ENCODE peak calls at places on chromosome X, in four cellular contexts. U is naive B cell, X is progenitor cell of endocrine pancreas, H is A172. G is an unnamed sample.

GRCh38 chrX:8743126-8743732 is 11.3 kb upstream of the ANOS1 start:
- DNase-seq in H (peak), U (peak), X (peak), G (peak)

GRCh38 chrX:7330971-7331746 is 183.2 kb upstream of the PUDP start:
- DNase-seq in X (no peak), H (peak), U (no peak), G (no peak)

GRCh38 chrX:154429708-154430107 is 1.2 kb downstream of the ATP6AP1 start:
- DNase-seq in X (no peak), U (no peak), H (no peak), G (no peak)

GRCh38 chrX:135477576-135477975 is 42.9 kb upstream of the INTS6L start:
- DNase-seq in U (peak), X (peak), H (peak), G (peak)

GRCh38 chrX:68898661-68899060 is 69.8 kb downstream of the EFNB1 start:
- DNase-seq in U (no peak), X (no peak), H (no peak), G (no peak)

GRCh38 chrX:106932960-106933537 is 12.8 kb downstream of the CLDN2 start:
- DNase-seq in U (no peak), H (no peak), X (no peak), G (no peak)

GRCh38 chrX:44244008-44244407 is 99.5 kb downstream of the EFHC2 start:
- DNase-seq in H (peak), U (peak), X (no peak), G (peak)

GRCh38 chrX:8946488-8947050 is 87.4 kb downstream of the FAM9B start:
- DNase-seq in X (no peak), U (no peak), H (no peak), G (no peak)

GRCh38 chrX:122625821-122626220 is 558.3 kb upstream of the GRIA3 start:
- DNase-seq in U (no peak), H (no peak), X (no peak), G (no peak)

GRCh38 chrX:114178126-114178525 is 405.8 kb upstream of the HTR2C start:
- DNase-seq in X (no peak), H (no peak), U (no peak), G (no peak)

GRCh38 chrX:107551546-107551945 is 76.8 kb upstream of the PRPS1 start:
- DNase-seq in U (no peak), X (no peak), H (no peak), G (no peak)

GRCh38 chrX:123976671-123977316 is 15.3 kb downstream of the STAG2 start:
- DNase-seq in X (no peak), H (no peak), U (no peak), G (peak)

GRCh38 chrX:57134702-57135101 is 2.5 kb downstream of the SPIN2A start:
- DNase-seq in H (no peak), U (no peak), X (no peak), G (no peak)

GRCh38 chrX:77505227-77505626 is 58.0 kb downstream of the FGF16 start:
- DNase-seq in U (no peak), H (no peak), X (no peak), G (no peak)